ENCODE peak calls at places on chromosomes 3 and 15, in eight cellular contexts. R is caudate nucleus; Z is psoas muscle; S is mesenchymal stem cell; I is effector memory CD4-positive, alpha-beta T cell; L is Panc1; T is aorta; J is left ventricle myocardium inferior. O is an unnamed sample.

GRCh38 chr3:144294659-144295538 is 323.3 kb downstream of the DIPK2A start:
- DNase-seq in S (no peak), Z (no peak), L (no peak), I (no peak), J (no peak), R (no peak), T (no peak), O (no peak)

GRCh38 chr15:31296304-31297220 is 30.1 kb upstream of the KLF13 start:
- DNase-seq in L (no peak), I (no peak), Z (no peak), T (no peak), S (no peak), J (no peak), R (no peak), O (peak; percentile 30)

GRCh38 chr3:192010490-192010889 is 549.5 kb downstream of the PYDC2 start:
- DNase-seq in S (no peak), L (no peak), J (no peak), R (no peak), Z (no peak), T (no peak), I (no peak), O (no peak)

GRCh38 chr3:181710581-181711255 is 1.0 kb upstream of the SOX2 start:
- DNase-seq in Z (no peak), S (no peak), T (no peak), R (no peak), J (no peak), I (no peak), L (no peak), O (no peak)

GRCh38 chr3:99879275-99879674 is 61.6 kb downstream of the CMSS1 start:
- DNase-seq in T (no peak), I (no peak), S (no peak), R (no peak), J (no peak), Z (no peak), L (no peak), O (no peak)

GRCh38 chr3:137300703-137301102 is 342.9 kb downstream of the IL20RB start:
- DNase-seq in L (no peak), I (no peak), T (no peak), Z (no peak), J (no peak), S (no peak), R (no peak), O (no peak)

GRCh38 chr15:58584789-58585461 is 153.1 kb downstream of the LIPC start:
- DNase-seq in L (no peak), J (no peak), R (no peak), I (no peak), Z (no peak), S (no peak), T (no peak), O (no peak)

GRCh38 chr3:170429050-170429449 is 10.4 kb downstream of the CLDN11 start:
- DNase-seq in S (peak; percentile 29), Z (no peak), R (no peak), J (no peak), T (no peak), L (no peak), I (no peak), O (no peak)

GRCh38 chr15:52100807-52101206 is 11.8 kb downstream of the BCL2L10 start:
- DNase-seq in Z (peak; percentile 89), I (no peak), R (no peak), T (peak; percentile 93), L (peak; percentile 80), S (peak; percentile 99), J (peak; percentile 79), O (peak; percentile 87)

GRCh38 chr3:123535580-123535979 is 49.3 kb downstream of the HACD2 start:
- DNase-seq in I (no peak), R (no peak), S (peak; percentile 63), J (no peak), T (no peak), Z (no peak), L (no peak), O (no peak)

GRCh38 chr3:9045399-9045798 is 82.1 kb upstream of the RAD18 start:
- DNase-seq in L (no peak), T (no peak), S (no peak), I (no peak), Z (no peak), J (no peak), R (no peak), O (no peak)

GRCh38 chr15:26024241-26024640 is 161.1 kb upstream of the ATP10A start:
- DNase-seq in I (no peak), Z (no peak), S (no peak), L (no peak), J (no peak), R (no peak), T (no peak), O (no peak)

GRCh38 chr3:196287066-196287404 is 491 bp downstream of the PCYT1A start:
- DNase-seq in T (no peak), S (peak; percentile 59), J (peak; percentile 40), R (no peak), L (no peak), I (peak; percentile 13), Z (peak; percentile 63), O (no peak)

GRCh38 chr3:52090131-52090548 is 33.8 kb upstream of the DUSP7 start:
- DNase-seq in Z (peak; percentile 67), R (no peak), T (peak; percentile 88), L (no peak), I (no peak), S (peak; percentile 94), J (no peak), O (peak; percentile 72)

GRCh38 chr15:37695719-37696118 is 238.7 kb upstream of the TMCO5A start:
- DNase-seq in J (no peak), Z (no peak), S (peak; percentile 2), I (no peak), T (no peak), R (no peak), L (no peak), O (no peak)

GRCh38 chr3:50134367-50134766 is 20.8 kb upstream of the SEMA3F start:
- DNase-seq in L (no peak), I (no peak), R (no peak), Z (no peak), T (no peak), S (no peak), J (no peak), O (no peak)

GRCh38 chr3:120244834-120245225 is 40.2 kb downstream of the GPR156 start:
- DNase-seq in S (peak; percentile 7), J (no peak), T (no peak), Z (no peak), L (no peak), I (no peak), R (no peak), O (no peak)

GRCh38 chr15:98085003-98085639 is 124.6 kb downstream of the ARRDC4 start:
- DNase-seq in R (no peak), Z (no peak), L (peak; percentile 36), T (no peak), I (no peak), S (peak; percentile 56), J (no peak), O (peak; percentile 49)

GRCh38 chr15:85865070-85865684 is 70.5 kb upstream of the KLHL25 start:
- DNase-seq in S (peak; percentile 42), J (no peak), Z (no peak), R (no peak), I (no peak), T (no peak), L (peak; percentile 15), O (peak; percentile 46)

GRCh38 chr3:124993462-124993861 is 58.9 kb upstream of the MUC13 start:
- DNase-seq in S (no peak), L (no peak), J (peak; percentile 64), R (no peak), I (no peak), T (peak; percentile 82), Z (peak; percentile 58), O (no peak)

GRCh38 chr3:111782447-111782782 is 76.7 kb upstream of the PHLDB2 start:
- DNase-seq in J (no peak), Z (no peak), S (no peak), T (no peak), I (no peak), R (no peak), L (no peak), O (no peak)
- H3K27ac ChIP-seq in J (peak overlapping the region; percentile 72), Z (no peak overlapping the region), S (no peak overlapping the region), T (peak overlapping the region; percentile 76), I (no peak overlapping the region), R (no peak overlapping the region), L (no peak overlapping the region), O (peak overlapping the region; percentile 28)

GRCh38 chr3:66396161-66396760 is 104.6 kb downstream of the LRIG1 start:
- DNase-seq in Z (peak; percentile 26), J (no peak), L (no peak), S (no peak), I (no peak), T (no peak), R (no peak), O (no peak)
- H3K27ac ChIP-seq in Z (peak overlapping the region; percentile 88), J (no peak overlapping the region), L (no peak overlapping the region), S (peak overlapping the region; percentile 22), I (no peak overlapping the region), T (no peak overlapping the region), R (no peak overlapping the region), O (no peak overlapping the region)

DNA sequence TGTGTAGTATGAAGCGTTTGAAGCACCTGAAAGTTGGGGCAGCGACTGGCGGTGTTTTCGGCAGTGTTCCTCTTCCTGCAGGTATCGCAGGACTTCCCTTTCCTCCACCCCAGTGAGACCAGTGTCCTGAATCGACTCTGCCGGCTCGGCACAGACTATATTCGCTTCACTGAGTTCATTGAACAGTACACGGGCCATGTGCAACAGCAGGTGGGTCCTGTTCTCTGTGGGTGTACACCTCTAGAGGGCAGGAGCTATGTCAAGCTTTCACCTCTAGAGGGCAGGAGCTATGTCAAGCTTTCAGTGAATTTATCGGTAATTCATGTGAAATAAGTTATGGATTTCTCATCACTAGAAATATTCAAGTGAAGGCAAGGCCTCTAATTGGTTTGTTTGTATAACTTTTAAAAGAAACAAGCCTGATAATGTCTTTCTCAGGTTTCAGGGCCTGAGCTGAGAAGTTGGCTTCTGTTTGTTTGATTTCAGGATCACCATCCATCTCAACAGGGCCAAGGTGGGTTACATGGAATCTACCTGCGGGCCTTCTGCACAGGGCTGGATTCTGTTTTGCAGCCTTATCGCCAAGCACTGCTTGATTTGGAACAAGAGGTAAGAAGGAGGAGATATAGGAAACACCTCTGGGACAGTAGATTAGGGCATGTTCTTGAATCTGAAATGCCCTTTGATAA is 5.3 kb downstream of the TUBGCP4 start:
- DNase-seq in I (no peak), S (peak; percentile 45), Z (no peak), T (no peak), J (no peak), L (no peak), R (no peak), O (no peak)
- H3K27ac ChIP-seq in I (no peak overlapping the region), S (no peak overlapping the region), Z (no peak overlapping the region), T (no peak overlapping the region), J (no peak overlapping the region), L (no peak overlapping the region), R (no peak overlapping the region), O (no peak overlapping the region)

DNA sequence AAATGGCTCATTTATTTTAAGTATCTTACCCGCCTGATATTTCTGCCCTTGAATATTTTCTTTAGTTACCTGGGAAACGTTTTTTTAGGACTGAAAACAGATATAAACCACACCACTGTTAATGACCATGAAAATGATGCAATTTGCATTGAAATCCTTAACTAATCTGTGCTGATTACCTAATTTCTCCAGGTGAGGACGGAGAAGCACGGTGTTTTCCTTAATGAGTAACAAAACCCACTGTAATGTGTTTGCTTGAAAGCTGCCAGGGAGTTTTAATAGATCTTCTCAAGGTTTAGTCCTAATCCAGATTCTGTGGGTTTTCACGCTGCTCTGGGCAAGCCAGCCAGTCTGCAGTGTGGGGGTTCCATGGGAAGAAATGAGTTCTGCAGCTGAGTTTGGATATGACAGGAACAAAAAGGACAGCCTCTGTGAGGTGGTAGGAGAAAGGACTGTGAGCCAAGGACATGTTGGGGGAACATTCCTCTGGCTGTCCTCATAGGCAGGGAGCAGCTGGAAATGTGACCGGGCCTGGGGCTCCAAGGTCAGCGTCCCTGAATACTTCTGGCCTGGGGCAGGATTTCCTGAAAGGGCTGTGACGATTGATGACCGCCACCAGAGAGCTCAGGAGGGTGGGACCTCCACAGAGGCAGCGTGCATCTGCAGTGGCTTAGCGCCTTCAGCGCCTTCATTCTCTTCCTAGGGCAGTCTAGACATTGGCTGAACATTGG is 18.6 kb downstream of the THSD4 start:
- DNase-seq in L (no peak), J (peak; percentile 55), T (no peak), Z (peak; percentile 67), I (no peak), R (no peak), S (no peak), O (no peak)
- H3K27ac ChIP-seq in L (no peak overlapping the region), J (peak overlapping the region; percentile 89), T (no peak overlapping the region), Z (peak overlapping the region; percentile 36), I (no peak overlapping the region), R (no peak overlapping the region), S (peak overlapping the region; percentile 19), O (no peak overlapping the region)